ENCODE peak calls at places on chromosomes 1 and 21, in nine cellular contexts. Z is NCI-H345; U is ureter; B is AG04450; O is progenitor cell of endocrine pancreas; S is Caki2; E is AG08396; K is activated CD8-positive, alpha-beta T cell treated with anti-CD3 and anti-CD28 coated beads for 36 hours; C is endodermal cell. W is an unnamed sample.

GRCh38 chr1:169680377-169681019 is 30.9 kb downstream of the SELL start:
- DNase-seq in Z (no peak), U (no peak), B (no peak), O (no peak), S (no peak), E (no peak), K (peak), C (no peak), W (no peak)

GRCh38 chr1:89271616-89272015 is 1.0 kb downstream of the GBP5 start:
- DNase-seq in Z (no peak), U (no peak), B (no peak), O (no peak), S (no peak), E (peak), K (no peak), C (no peak), W (no peak)

GRCh38 chr1:216750031-216750627 is 26.9 kb upstream of the ESRRG start:
- DNase-seq in Z (peak), U (no peak), B (peak), O (peak), S (peak), E (peak), K (no peak), C (peak), W (peak)

GRCh38 chr21:15031790-15032357 is 32.9 kb downstream of the NRIP1 start:
- DNase-seq in Z (no peak), U (no peak), B (no peak), O (no peak), S (no peak), E (no peak), K (no peak), C (no peak), W (no peak)

GRCh38 chr1:66478116-66478515 is 55.8 kb upstream of the SGIP1 start:
- DNase-seq in Z (no peak), U (no peak), B (no peak), O (no peak), S (peak), E (peak), K (no peak), C (no peak), W (no peak)

GRCh38 chr1:54160351-54160750 is 7.6 kb upstream of the CDCP2 start:
- DNase-seq in Z (no peak), U (no peak), B (no peak), O (no peak), S (no peak), E (no peak), K (no peak), C (no peak), W (no peak)

GRCh38 chr1:239944666-239945065 is 147.0 kb upstream of the FMN2 start:
- DNase-seq in Z (no peak), U (no peak), B (no peak), O (no peak), S (no peak), E (no peak), K (no peak), C (no peak), W (no peak)

GRCh38 chr1:178702141-178702540 is 22.9 kb upstream of the RALGPS2 start:
- DNase-seq in Z (no peak), U (no peak), B (no peak), O (no peak), S (no peak), E (peak), K (no peak), C (no peak), W (no peak)

GRCh38 chr1:29811247-29811646 is 574.9 kb downstream of the PTPRU start:
- DNase-seq in Z (no peak), U (no peak), B (no peak), O (no peak), S (no peak), E (no peak), K (no peak), C (peak), W (no peak)

GRCh38 chr1:153349363-153350340 is 1.0 kb upstream of the PGLYRP4 start:
- DNase-seq in Z (peak), U (no peak), B (no peak), O (no peak), S (no peak), E (no peak), K (no peak), C (peak), W (no peak)

GRCh38 chr21:27189870-27190269 is 223.0 kb upstream of the ADAMTS5 start:
- DNase-seq in Z (no peak), U (no peak), B (no peak), O (no peak), S (peak), E (no peak), K (no peak), C (no peak), W (no peak)

W was measured in NCI-H2029.